ENCODE peak calls at places on chromosomes 7 and 10, in eight cellular contexts. I is left ventricle myocardium inferior; V is A549; P is CD8-positive, alpha-beta T cell; B is bronchial epithelial cell; X is psoas muscle; D is breast epithelium; Y is foreskin fibroblast. J is an unnamed sample.

GRCh38 chr10:133388973-133389818 is 4.8 kb upstream of the MTG1 start:
- DNase-seq in P (peak), X (no peak), V (no peak), B (no peak), Y (no peak), I (no peak), D (no peak), J (peak)

GRCh38 chr10:71809628-71810027 is 36.3 kb upstream of the VSIR start:
- DNase-seq in V (no peak), D (no peak), P (no peak), I (no peak), Y (no peak), X (no peak), B (no peak), J (no peak)

GRCh38 chr10:132449051-132449825 is 52.2 kb downstream of the PWWP2B start:
- DNase-seq in P (no peak), I (no peak), D (no peak), B (peak), X (peak), V (peak), Y (no peak), J (peak)

GRCh38 chr10:88851706-88852105 is at the start of gene ANKRD22:
- DNase-seq in D (peak), B (peak), X (no peak), V (peak), P (no peak), I (no peak), Y (peak), J (no peak)

GRCh38 chr7:28157311-28157710 is 23.3 kb downstream of the JAZF1 start:
- DNase-seq in X (no peak), B (no peak), P (no peak), I (no peak), D (no peak), V (no peak), Y (no peak), J (no peak)

GRCh38 chr10:121567569-121567968 is 30.7 kb downstream of the FGFR2 start:
- DNase-seq in D (no peak), I (no peak), B (no peak), X (no peak), P (no peak), Y (no peak), V (no peak), J (no peak)

GRCh38 chr7:32516551-32517082 is 21.3 kb downstream of the AVL9 start:
- DNase-seq in B (no peak), D (no peak), V (no peak), P (no peak), Y (no peak), I (no peak), X (no peak), J (no peak)

GRCh38 chr7:73496626-73497025 is 25.5 kb downstream of the BAZ1B start:
- DNase-seq in P (no peak), I (no peak), D (no peak), V (no peak), X (no peak), B (no peak), Y (no peak), J (no peak)

GRCh38 chr10:24349379-24350110 is 140.6 kb downstream of the KIAA1217 start:
- DNase-seq in Y (peak), B (peak), X (no peak), V (no peak), I (no peak), D (no peak), P (no peak), J (no peak)

GRCh38 chr10:131400518-131400917 is 89.0 kb upstream of the TCERG1L start:
- DNase-seq in V (no peak), P (no peak), Y (no peak), I (no peak), D (no peak), X (no peak), B (no peak), J (no peak)

GRCh38 chr10:25082276-25083204 is 66.1 kb downstream of the THNSL1 start:
- DNase-seq in P (no peak), X (no peak), D (no peak), Y (no peak), V (no peak), B (no peak), I (no peak), J (no peak)

GRCh38 chr7:128427289-128427891 is 17.6 kb upstream of the IMPDH1 start:
- DNase-seq in D (no peak), P (no peak), X (no peak), B (peak), V (peak), Y (peak), I (no peak), J (no peak)

GRCh38 chr10:57599440-57599839 is 668.3 kb downstream of the IPMK start:
- DNase-seq in V (no peak), Y (no peak), B (no peak), D (no peak), I (no peak), P (no peak), X (no peak), J (no peak)

GRCh38 chr7:27140108-27140842 is 3.2 kb downstream of the HOXA5 start:
- DNase-seq in D (no peak), I (no peak), Y (no peak), B (no peak), X (no peak), V (no peak), P (no peak), J (no peak)

GRCh38 chr7:50217961-50218360 is 86.6 kb upstream of the IKZF1 start:
- DNase-seq in X (no peak), I (no peak), Y (no peak), V (no peak), D (no peak), B (no peak), P (no peak), J (no peak)

GRCh38 chr7:50502947-50503346 is 52.8 kb upstream of the FIGNL1 start:
- DNase-seq in V (no peak), X (peak), Y (no peak), D (no peak), I (peak), B (no peak), P (no peak), J (peak)

GRCh38 chr7:8822595-8822994 is 389.2 kb downstream of the NXPH1 start:
- DNase-seq in I (no peak), Y (no peak), D (no peak), X (no peak), V (no peak), B (no peak), P (no peak), J (no peak)

GRCh38 chr10:115706482-115707076 is 566.4 kb downstream of the GFRA1 start:
- DNase-seq in Y (peak), B (peak), X (no peak), P (no peak), I (no peak), D (no peak), V (peak), J (no peak)

GRCh38 chr7:56079450-56080185 is 13.1 kb downstream of the PHKG1 start:
- DNase-seq in X (peak), Y (peak), P (no peak), I (peak), V (peak), B (peak), D (peak), J (peak)

GRCh38 chr7:109926738-109927137 is 1164.2 kb upstream of the LRRN3 start:
- DNase-seq in Y (no peak), I (no peak), B (no peak), P (no peak), X (no peak), V (no peak), D (no peak), J (no peak)
- TF ChIP-seq CTCF in Y (no peak), I (no peak), B (no peak), P (no peak), X (no peak), V (no peak), D (no peak), J (no peak)

DNA sequence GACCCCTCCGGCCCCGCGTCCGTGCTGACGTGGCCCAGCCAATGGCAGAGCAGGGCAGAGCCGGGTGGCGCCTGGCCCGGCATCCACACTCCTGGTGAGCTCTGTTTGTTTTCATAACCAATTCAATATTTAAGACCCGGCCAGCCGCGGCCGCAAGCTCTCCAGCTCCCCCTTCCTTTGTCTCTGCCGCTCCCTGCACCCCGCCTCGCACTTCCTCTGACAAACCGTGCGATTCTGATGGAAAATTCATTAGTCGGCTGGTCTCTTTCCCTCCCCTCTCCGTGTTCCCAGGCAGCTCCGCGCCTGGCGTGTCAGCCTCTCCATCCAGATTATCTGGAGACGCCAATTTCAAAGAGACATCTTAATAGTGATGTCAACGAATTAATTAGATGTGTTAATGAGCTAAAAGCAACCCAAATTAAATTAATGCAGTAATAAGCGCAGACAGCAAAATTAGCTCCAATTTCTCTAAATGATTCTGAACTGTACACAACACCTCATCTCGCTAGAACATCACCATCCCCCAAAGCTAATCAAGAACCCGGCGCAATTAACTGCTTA is 55.3 kb downstream of the MICALL2 start:
- DNase-seq in D (no peak), I (no peak), Y (peak), B (no peak), V (peak), X (no peak), P (no peak), J (no peak)
- TF ChIP-seq CTCF in D (no peak), I (peak), Y (no peak), B (no peak), V (no peak), X (no peak), P (no peak), J (peak)

GRCh38 chr7:47536705-47537611 is 45.0 kb downstream of the TNS3 start:
- DNase-seq in V (no peak), D (peak), B (peak), X (peak), Y (peak), I (peak), P (no peak), J (no peak)

GRCh38 chr7:47535704-47536628 is 45.9 kb downstream of the TNS3 start:
- DNase-seq in Y (no peak), B (no peak), P (no peak), X (no peak), I (peak), V (no peak), D (no peak), J (no peak)

GRCh38 chr7:47535033-47535703 is 46.7 kb downstream of the TNS3 start:
- DNase-seq in I (no peak), B (no peak), X (no peak), P (no peak), Y (no peak), D (no peak), V (no peak), J (no peak)

GRCh38 chr7:47531584-47532492 is 50.1 kb downstream of the TNS3 start:
- DNase-seq in P (no peak), Y (no peak), X (no peak), V (peak), D (no peak), I (peak), B (no peak), J (no peak)

GRCh38 chr7:47534322-47535032 is 47.4 kb downstream of the TNS3 start:
- DNase-seq in X (no peak), V (peak), P (no peak), B (peak), D (no peak), I (no peak), Y (no peak), J (no peak)
- TF ChIP-seq CTCF in X (no peak), V (no peak), P (no peak), B (peak), D (no peak), I (no peak), Y (no peak), J (peak)

GRCh38 chr7:51693258-51693657 is 376.6 kb upstream of the COBL start:
- DNase-seq in V (no peak), I (no peak), X (no peak), P (no peak), Y (no peak), D (no peak), B (no peak), J (no peak)
- TF ChIP-seq CTCF in V (no peak), I (no peak), X (no peak), P (no peak), Y (no peak), D (no peak), B (no peak), J (no peak)